ENCODE peak calls at places on chromosomes 1 and 21, in eight cellular contexts. One of them, this sample, is unnamed.

GRCh38 chr1:201065686-201066085 is 42.2 kb upstream of the KIF21B start:
- DNase-seq in lower leg skin: no peak
- DNase-seq in Caki2: no peak
- DNase-seq in hypothalamus: no peak
- DNase-seq in left ventricle myocardium superior: no peak
- DNase-seq in PC-9: no peak
- DNase-seq in esophagus squamous epithelium: no peak
- DNase-seq in AG09309: no peak
- DNase-seq in this sample: no peak

GRCh38 chr1:245585252-245585959 is 430.6 kb downstream of the KIF26B start:
- DNase-seq in lower leg skin: no peak
- DNase-seq in Caki2: peak; percentile 90
- DNase-seq in hypothalamus: no peak
- DNase-seq in left ventricle myocardium superior: no peak
- DNase-seq in PC-9: no peak
- DNase-seq in esophagus squamous epithelium: no peak
- DNase-seq in AG09309: peak; percentile 69
- DNase-seq in this sample: no peak

GRCh38 chr1:80915491-80915890 is 885.2 kb upstream of the ADGRL2 start:
- DNase-seq in lower leg skin: no peak
- DNase-seq in Caki2: no peak
- DNase-seq in hypothalamus: no peak
- DNase-seq in left ventricle myocardium superior: no peak
- DNase-seq in PC-9: no peak
- DNase-seq in esophagus squamous epithelium: no peak
- DNase-seq in AG09309: no peak
- DNase-seq in this sample: no peak

GRCh38 chr1:64875101-64875500 is 91.2 kb downstream of the JAK1 start:
- DNase-seq in lower leg skin: no peak
- DNase-seq in Caki2: no peak
- DNase-seq in hypothalamus: no peak
- DNase-seq in left ventricle myocardium superior: peak; percentile 66
- DNase-seq in PC-9: no peak
- DNase-seq in esophagus squamous epithelium: no peak
- DNase-seq in AG09309: no peak
- DNase-seq in this sample: no peak

GRCh38 chr21:27202301-27202700 is 235.4 kb upstream of the ADAMTS5 start:
- DNase-seq in lower leg skin: no peak
- DNase-seq in Caki2: no peak
- DNase-seq in hypothalamus: no peak
- DNase-seq in left ventricle myocardium superior: no peak
- DNase-seq in PC-9: no peak
- DNase-seq in esophagus squamous epithelium: no peak
- DNase-seq in AG09309: no peak
- DNase-seq in this sample: no peak

GRCh38 chr1:23910553-23911246 is 2.5 kb downstream of the CNR2 start:
- DNase-seq in lower leg skin: no peak
- DNase-seq in Caki2: no peak
- DNase-seq in hypothalamus: no peak
- DNase-seq in left ventricle myocardium superior: no peak
- DNase-seq in PC-9: no peak
- DNase-seq in esophagus squamous epithelium: no peak
- DNase-seq in AG09309: no peak
- DNase-seq in this sample: no peak

GRCh38 chr21:36163780-36164426 is 7.3 kb downstream of the DOP1B start:
- DNase-seq in lower leg skin: no peak
- DNase-seq in Caki2: no peak
- DNase-seq in hypothalamus: no peak
- DNase-seq in left ventricle myocardium superior: no peak
- DNase-seq in PC-9: no peak
- DNase-seq in esophagus squamous epithelium: no peak
- DNase-seq in AG09309: no peak
- DNase-seq in this sample: no peak

GRCh38 chr1:224554620-224555259 is 61.4 kb upstream of the CNIH3 start:
- DNase-seq in lower leg skin: no peak
- DNase-seq in Caki2: no peak
- DNase-seq in hypothalamus: no peak
- DNase-seq in left ventricle myocardium superior: no peak
- DNase-seq in PC-9: no peak
- DNase-seq in esophagus squamous epithelium: no peak
- DNase-seq in AG09309: no peak
- DNase-seq in this sample: no peak

GRCh38 chr1:101175474-101175873 is 61.3 kb upstream of the S1PR1 start:
- DNase-seq in lower leg skin: no peak
- DNase-seq in Caki2: no peak
- DNase-seq in hypothalamus: no peak
- DNase-seq in left ventricle myocardium superior: no peak
- DNase-seq in PC-9: no peak
- DNase-seq in esophagus squamous epithelium: no peak
- DNase-seq in AG09309: no peak
- DNase-seq in this sample: no peak

GRCh38 chr1:158951956-158952355 is 20.6 kb downstream of the PYHIN1 start:
- DNase-seq in lower leg skin: no peak
- DNase-seq in Caki2: no peak
- DNase-seq in hypothalamus: no peak
- DNase-seq in left ventricle myocardium superior: no peak
- DNase-seq in PC-9: no peak
- DNase-seq in esophagus squamous epithelium: no peak
- DNase-seq in AG09309: no peak
- DNase-seq in this sample: no peak

GRCh38 chr1:45297604-45298356 is 28.9 kb upstream of the HPDL start:
- DNase-seq in lower leg skin: no peak
- DNase-seq in Caki2: no peak
- DNase-seq in hypothalamus: no peak
- DNase-seq in left ventricle myocardium superior: no peak
- DNase-seq in PC-9: no peak
- DNase-seq in esophagus squamous epithelium: no peak
- DNase-seq in AG09309: no peak
- DNase-seq in this sample: no peak

GRCh38 chr1:26833432-26834405 is 7.2 kb downstream of the ZDHHC18 start:
- DNase-seq in lower leg skin: no peak
- DNase-seq in Caki2: no peak
- DNase-seq in hypothalamus: no peak
- DNase-seq in left ventricle myocardium superior: peak; percentile 41
- DNase-seq in PC-9: no peak
- DNase-seq in esophagus squamous epithelium: peak; percentile 48
- DNase-seq in AG09309: no peak
- DNase-seq in this sample: no peak

GRCh38 chr1:231626951-231627614 is 493 bp downstream of the DISC1 start:
- DNase-seq in lower leg skin: peak; percentile 96
- DNase-seq in Caki2: peak; percentile 38
- DNase-seq in hypothalamus: no peak
- DNase-seq in left ventricle myocardium superior: peak; percentile 81
- DNase-seq in PC-9: peak; percentile 52
- DNase-seq in esophagus squamous epithelium: no peak
- DNase-seq in AG09309: no peak
- DNase-seq in this sample: no peak

GRCh38 chr1:173603056-173603591 is at the start of gene SLC9C2:
- DNase-seq in lower leg skin: no peak
- DNase-seq in Caki2: no peak
- DNase-seq in hypothalamus: no peak
- DNase-seq in left ventricle myocardium superior: no peak
- DNase-seq in PC-9: no peak
- DNase-seq in esophagus squamous epithelium: no peak
- DNase-seq in AG09309: no peak
- DNase-seq in this sample: no peak

GRCh38 chr1:58922302-58923089 is 138.6 kb upstream of the JUN start:
- DNase-seq in lower leg skin: no peak
- DNase-seq in Caki2: peak; percentile 56
- DNase-seq in hypothalamus: no peak
- DNase-seq in left ventricle myocardium superior: peak; percentile 79
- DNase-seq in PC-9: no peak
- DNase-seq in esophagus squamous epithelium: no peak
- DNase-seq in AG09309: no peak
- DNase-seq in this sample: no peak

GRCh38 chr1:54985556-54985955 is 5.1 kb downstream of the TMEM61 start:
- DNase-seq in lower leg skin: peak; percentile 74
- DNase-seq in Caki2: no peak
- DNase-seq in hypothalamus: no peak
- DNase-seq in left ventricle myocardium superior: no peak
- DNase-seq in PC-9: no peak
- DNase-seq in esophagus squamous epithelium: no peak
- DNase-seq in AG09309: no peak
- DNase-seq in this sample: no peak

GRCh38 chr1:96075704-96076455 is 645.7 kb upstream of the PTBP2 start:
- DNase-seq in lower leg skin: no peak
- DNase-seq in Caki2: no peak
- DNase-seq in hypothalamus: no peak
- DNase-seq in left ventricle myocardium superior: no peak
- DNase-seq in PC-9: no peak
- DNase-seq in esophagus squamous epithelium: no peak
- DNase-seq in AG09309: no peak
- DNase-seq in this sample: no peak

GRCh38 chr1:160588468-160588867 is 9.2 kb upstream of the CD84 start:
- DNase-seq in lower leg skin: no peak
- DNase-seq in Caki2: no peak
- DNase-seq in hypothalamus: no peak
- DNase-seq in left ventricle myocardium superior: no peak
- DNase-seq in PC-9: no peak
- DNase-seq in esophagus squamous epithelium: no peak
- DNase-seq in AG09309: no peak
- DNase-seq in this sample: no peak

GRCh38 chr1:26991310-26992116 is 2.0 kb upstream of the TRNP1 start:
- DNase-seq in lower leg skin: no peak
- DNase-seq in Caki2: peak; percentile 96
- DNase-seq in hypothalamus: no peak
- DNase-seq in left ventricle myocardium superior: no peak
- DNase-seq in PC-9: no peak
- DNase-seq in esophagus squamous epithelium: no peak
- DNase-seq in AG09309: no peak
- DNase-seq in this sample: no peak

GRCh38 chr1:2554621-2555387 is 1.4 kb upstream of the TNFRSF14 start:
- DNase-seq in lower leg skin: no peak
- DNase-seq in Caki2: no peak
- DNase-seq in hypothalamus: no peak
- DNase-seq in left ventricle myocardium superior: peak; percentile 58
- DNase-seq in PC-9: no peak
- DNase-seq in esophagus squamous epithelium: no peak
- DNase-seq in AG09309: no peak
- DNase-seq in this sample: no peak

GRCh38 chr1:98119793-98120192 is 199.0 kb upstream of the DPYD start:
- DNase-seq in lower leg skin: no peak
- DNase-seq in Caki2: no peak
- DNase-seq in hypothalamus: no peak
- DNase-seq in left ventricle myocardium superior: no peak
- DNase-seq in PC-9: no peak
- DNase-seq in esophagus squamous epithelium: no peak
- DNase-seq in AG09309: no peak
- DNase-seq in this sample: no peak

GRCh38 chr21:39362733-39363132 is 13.8 kb upstream of the HMGN1 start:
- DNase-seq in lower leg skin: no peak
- DNase-seq in Caki2: no peak
- DNase-seq in hypothalamus: no peak
- DNase-seq in left ventricle myocardium superior: no peak
- DNase-seq in PC-9: no peak
- DNase-seq in esophagus squamous epithelium: no peak
- DNase-seq in AG09309: no peak
- DNase-seq in this sample: no peak

GRCh38 chr1:154514066-154514553 is 11.9 kb upstream of the SHE start:
- DNase-seq in lower leg skin: no peak
- DNase-seq in Caki2: no peak
- DNase-seq in hypothalamus: no peak
- DNase-seq in left ventricle myocardium superior: no peak
- DNase-seq in PC-9: no peak
- DNase-seq in esophagus squamous epithelium: no peak
- DNase-seq in AG09309: no peak
- DNase-seq in this sample: no peak

GRCh38 chr1:60589916-60590315 is 492.4 kb upstream of the NFIA start:
- DNase-seq in lower leg skin: no peak
- DNase-seq in Caki2: no peak
- DNase-seq in hypothalamus: no peak
- DNase-seq in left ventricle myocardium superior: no peak
- DNase-seq in PC-9: no peak
- DNase-seq in esophagus squamous epithelium: no peak
- DNase-seq in AG09309: no peak
- DNase-seq in this sample: no peak

GRCh38 chr1:7550261-7550850 is 220.7 kb upstream of the VAMP3 start:
- DNase-seq in lower leg skin: no peak
- DNase-seq in Caki2: no peak
- DNase-seq in hypothalamus: no peak
- DNase-seq in left ventricle myocardium superior: no peak
- DNase-seq in PC-9: no peak
- DNase-seq in esophagus squamous epithelium: no peak
- DNase-seq in AG09309: no peak
- DNase-seq in this sample: no peak

GRCh38 chr1:159924791-159925712 is at the start of gene TAGLN2:
- DNase-seq in lower leg skin: peak; percentile 98
- DNase-seq in Caki2: peak; percentile 95
- DNase-seq in hypothalamus: no peak
- DNase-seq in left ventricle myocardium superior: peak; percentile 95
- DNase-seq in PC-9: peak; percentile 87
- DNase-seq in esophagus squamous epithelium: peak; percentile 49
- DNase-seq in AG09309: peak; percentile 57
- DNase-seq in this sample: no peak

GRCh38 chr1:29426701-29427279 is 190.5 kb downstream of the PTPRU start:
- DNase-seq in lower leg skin: peak; percentile 68
- DNase-seq in Caki2: no peak
- DNase-seq in hypothalamus: no peak
- DNase-seq in left ventricle myocardium superior: peak; percentile 72
- DNase-seq in PC-9: no peak
- DNase-seq in esophagus squamous epithelium: no peak
- DNase-seq in AG09309: no peak
- DNase-seq in this sample: no peak

GRCh38 chr1:215957692-215958091 is 390.6 kb downstream of the KCTD3 start:
- DNase-seq in lower leg skin: no peak
- DNase-seq in Caki2: no peak
- DNase-seq in hypothalamus: no peak
- DNase-seq in left ventricle myocardium superior: peak; percentile 17
- DNase-seq in PC-9: no peak
- DNase-seq in esophagus squamous epithelium: no peak
- DNase-seq in AG09309: no peak
- DNase-seq in this sample: no peak

GRCh38 chr1:223323491-223324484 is 40.2 kb downstream of the SUSD4 start:
- DNase-seq in lower leg skin: no peak
- DNase-seq in Caki2: no peak
- DNase-seq in hypothalamus: no peak
- DNase-seq in left ventricle myocardium superior: no peak
- DNase-seq in PC-9: no peak
- DNase-seq in esophagus squamous epithelium: no peak
- DNase-seq in AG09309: no peak
- DNase-seq in this sample: no peak